ENCODE peak calls at places on chromosomes 5 and 9, in six cellular contexts. One of them, this sample, is unnamed.

GRCh38 chr5:148794729-148795590 is 31.5 kb upstream of the ADRB2 start:
- DNase-seq in PC-3: peak
- DNase-seq in neuronal stem cell: no peak
- DNase-seq in endothelial cell: no peak
- DNase-seq in ELR: no peak
- DNase-seq in astrocyte of the spinal cord: peak
- DNase-seq in this sample: peak

GRCh38 chr5:5050797-5051196 is 89.3 kb upstream of the ADAMTS16 start:
- DNase-seq in astrocyte of the spinal cord: no peak
- DNase-seq in PC-3: no peak
- DNase-seq in ELR: no peak
- DNase-seq in neuronal stem cell: no peak
- DNase-seq in endothelial cell: no peak
- DNase-seq in this sample: no peak

GRCh38 chr5:27908341-27908740 is 870.0 kb upstream of the CDH9 start:
- DNase-seq in endothelial cell: no peak
- DNase-seq in PC-3: peak
- DNase-seq in neuronal stem cell: no peak
- DNase-seq in ELR: no peak
- DNase-seq in astrocyte of the spinal cord: no peak
- DNase-seq in this sample: no peak

GRCh38 chr5:84885479-84886258 is 501.0 kb upstream of the EDIL3 start:
- DNase-seq in astrocyte of the spinal cord: peak
- DNase-seq in endothelial cell: no peak
- DNase-seq in PC-3: peak
- DNase-seq in neuronal stem cell: no peak
- DNase-seq in ELR: no peak
- DNase-seq in this sample: peak

GRCh38 chr5:67416986-67417385 is 220.4 kb upstream of the CD180 start:
- DNase-seq in neuronal stem cell: no peak
- DNase-seq in PC-3: no peak
- DNase-seq in astrocyte of the spinal cord: no peak
- DNase-seq in endothelial cell: no peak
- DNase-seq in ELR: no peak
- DNase-seq in this sample: no peak

GRCh38 chr5:133613743-133614142 is 1.4 kb upstream of the FSTL4 start:
- DNase-seq in astrocyte of the spinal cord: no peak
- DNase-seq in endothelial cell: no peak
- DNase-seq in PC-3: no peak
- DNase-seq in neuronal stem cell: no peak
- DNase-seq in ELR: no peak
- DNase-seq in this sample: no peak

GRCh38 chr5:149422429-149423286 is 43.6 kb upstream of the IL17B start:
- DNase-seq in astrocyte of the spinal cord: peak
- DNase-seq in PC-3: no peak
- DNase-seq in ELR: peak
- DNase-seq in neuronal stem cell: no peak
- DNase-seq in endothelial cell: peak
- DNase-seq in this sample: no peak

GRCh38 chr9:684950-685340 is 156.6 kb upstream of the DMRT1 start:
- DNase-seq in astrocyte of the spinal cord: peak
- DNase-seq in ELR: peak
- DNase-seq in neuronal stem cell: no peak
- DNase-seq in endothelial cell: no peak
- DNase-seq in PC-3: peak
- DNase-seq in this sample: peak

GRCh38 chr5:154179846-154180710 is 10.5 kb upstream of the GALNT10 start:
- DNase-seq in ELR: peak
- DNase-seq in neuronal stem cell: peak
- DNase-seq in PC-3: peak
- DNase-seq in astrocyte of the spinal cord: peak
- DNase-seq in endothelial cell: peak
- DNase-seq in this sample: peak

GRCh38 chr9:105979359-105979758 is 285.0 kb downstream of the TMEM38B start:
- DNase-seq in astrocyte of the spinal cord: no peak
- DNase-seq in neuronal stem cell: no peak
- DNase-seq in PC-3: no peak
- DNase-seq in ELR: no peak
- DNase-seq in endothelial cell: no peak
- DNase-seq in this sample: no peak

GRCh38 chr5:166428264-166428663 is 1863.2 kb upstream of the WWC1 start:
- DNase-seq in astrocyte of the spinal cord: no peak
- DNase-seq in PC-3: no peak
- DNase-seq in neuronal stem cell: peak
- DNase-seq in endothelial cell: no peak
- DNase-seq in ELR: no peak
- DNase-seq in this sample: no peak

GRCh38 chr5:74978347-74978746 is 74.0 kb downstream of the GCNT4 start:
- DNase-seq in PC-3: no peak
- DNase-seq in ELR: no peak
- DNase-seq in endothelial cell: no peak
- DNase-seq in astrocyte of the spinal cord: no peak
- DNase-seq in neuronal stem cell: no peak
- DNase-seq in this sample: no peak

GRCh38 chr9:128470560-128470959 is 14.8 kb downstream of the ODF2 start:
- DNase-seq in ELR: no peak
- DNase-seq in astrocyte of the spinal cord: peak
- DNase-seq in PC-3: peak
- DNase-seq in endothelial cell: no peak
- DNase-seq in neuronal stem cell: no peak
- DNase-seq in this sample: peak

GRCh38 chr5:163436515-163436914 is 880 bp upstream of the CCNG1 start:
- DNase-seq in neuronal stem cell: no peak
- DNase-seq in astrocyte of the spinal cord: no peak
- DNase-seq in ELR: no peak
- DNase-seq in endothelial cell: no peak
- DNase-seq in PC-3: no peak
- DNase-seq in this sample: no peak

GRCh38 chr5:107670927-107671741 is at the start of gene EFNA5:
- DNase-seq in ELR: peak
- DNase-seq in endothelial cell: peak
- DNase-seq in neuronal stem cell: no peak
- DNase-seq in PC-3: peak
- DNase-seq in astrocyte of the spinal cord: peak
- DNase-seq in this sample: peak

GRCh38 chr5:111735829-111736228 is 21.2 kb downstream of the NREP start:
- DNase-seq in PC-3: peak
- DNase-seq in ELR: peak
- DNase-seq in endothelial cell: no peak
- DNase-seq in neuronal stem cell: no peak
- DNase-seq in astrocyte of the spinal cord: peak
- DNase-seq in this sample: peak

GRCh38 chr5:1730487-1730847 is 69.2 kb downstream of the MRPL36 start:
- DNase-seq in ELR: no peak
- DNase-seq in neuronal stem cell: no peak
- DNase-seq in PC-3: no peak
- DNase-seq in astrocyte of the spinal cord: no peak
- DNase-seq in endothelial cell: peak
- DNase-seq in this sample: no peak

GRCh38 chr5:134125195-134126015 is 10.9 kb downstream of the TCF7 start:
- DNase-seq in PC-3: peak
- DNase-seq in astrocyte of the spinal cord: peak
- DNase-seq in neuronal stem cell: no peak
- DNase-seq in endothelial cell: no peak
- DNase-seq in ELR: peak
- DNase-seq in this sample: peak

This sample was measured in Daoy.